ENCODE peak calls at places on chromosome 2, in six cellular contexts. T is mucosa of descending colon, F is PC-9, A is WTC11, J is fibroblast of pulmonary artery, C is K562. D is an unnamed sample.

GRCh38 chr2:150487537-150488429 is at the start of gene RND3:
- DNase-seq in T (peak), F (peak), A (peak), J (peak), C (peak), D (peak)

GRCh38 chr2:31404302-31404701 is 10.2 kb downstream of the XDH start:
- DNase-seq in T (no peak), F (no peak), A (no peak), J (no peak), C (no peak), D (no peak)

GRCh38 chr2:219362524-219363164 is 25.1 kb downstream of the DNPEP start:
- DNase-seq in T (peak), F (no peak), A (no peak), J (peak), C (no peak), D (peak)

GRCh38 chr2:164430166-164430783 is 191.0 kb downstream of the GRB14 start:
- DNase-seq in T (no peak), F (no peak), A (peak), J (peak), C (no peak), D (peak)

GRCh38 chr2:240585681-240586197 is 795 bp upstream of the CAPN10 start:
- DNase-seq in T (peak), F (no peak), A (no peak), J (no peak), C (no peak), D (no peak)

GRCh38 chr2:97664636-97664970 is 759 bp upstream of the ACTR1B start:
- DNase-seq in T (no peak), F (no peak), A (no peak), J (no peak), C (no peak), D (no peak)

GRCh38 chr2:151302286-151302878 is 12.9 kb upstream of the NMI start:
- DNase-seq in T (no peak), F (no peak), A (no peak), J (no peak), C (no peak), D (no peak)

GRCh38 chr2:106189764-106190468 is 4.2 kb downstream of the UXS1 start:
- DNase-seq in T (no peak), F (peak), A (no peak), J (peak), C (no peak), D (peak)

GRCh38 chr2:180291552-180292421 is 284.7 kb upstream of the CWC22 start:
- DNase-seq in T (no peak), F (peak), A (no peak), J (peak), C (no peak), D (peak)

GRCh38 chr2:170341684-170342631 is 164.0 kb downstream of the MYO3B start:
- DNase-seq in T (no peak), F (no peak), A (no peak), J (no peak), C (no peak), D (no peak)

GRCh38 chr2:129748653-129749052 is 230.8 kb upstream of the RAB6C start:
- DNase-seq in T (no peak), F (no peak), A (no peak), J (no peak), C (no peak), D (peak)

GRCh38 chr2:151878655-151879563 is 50.7 kb upstream of the ARL5A start:
- DNase-seq in T (no peak), F (peak), A (no peak), J (peak), C (no peak), D (peak)

GRCh38 chr2:121038431-121038830 is 246.6 kb downstream of the TFCP2L1 start:
- DNase-seq in T (no peak), F (no peak), A (no peak), J (no peak), C (no peak), D (no peak)

GRCh38 chr2:241862093-241862492 is 3.4 kb upstream of the PDCD1 start:
- DNase-seq in T (peak), F (no peak), A (no peak), J (no peak), C (peak), D (no peak)

GRCh38 chr2:157509755-157510154 is 65.9 kb upstream of the CYTIP start:
- DNase-seq in T (no peak), F (no peak), A (no peak), J (no peak), C (no peak), D (peak)

GRCh38 chr2:220241423-220241822 is 614.0 kb downstream of the SLC4A3 start:
- DNase-seq in T (no peak), F (no peak), A (no peak), J (no peak), C (no peak), D (no peak)

GRCh38 chr2:215401896-215402379 is 33.9 kb downstream of the FN1 start:
- DNase-seq in T (no peak), F (no peak), A (no peak), J (peak), C (no peak), D (peak)

GRCh38 chr2:233213011-233213410 is 38.5 kb upstream of the ATG16L1 start:
- DNase-seq in T (no peak), F (no peak), A (no peak), J (no peak), C (no peak), D (peak)

GRCh38 chr2:3461781-3462492 is 57.4 kb downstream of the ADI1 start:
- DNase-seq in T (no peak), F (peak), A (no peak), J (peak), C (peak), D (peak)

GRCh38 chr2:105308785-105309540 is 20.6 kb downstream of the TGFBRAP1 start:
- DNase-seq in T (no peak), F (no peak), A (no peak), J (no peak), C (no peak), D (no peak)

GRCh38 chr2:98140210-98140609 is 53.2 kb downstream of the VWA3B start:
- DNase-seq in T (no peak), F (no peak), A (no peak), J (peak), C (no peak), D (no peak)

GRCh38 chr2:170229744-170230143 is 51.8 kb downstream of the MYO3B start:
- DNase-seq in T (no peak), F (no peak), A (no peak), J (no peak), C (no peak), D (no peak)

GRCh38 chr2:54402350-54402749 is 53.8 kb upstream of the SPTBN1 start:
- DNase-seq in T (no peak), F (no peak), A (no peak), J (peak), C (no peak), D (no peak)

GRCh38 chr2:105394951-105395611 is 3.8 kb downstream of the FHL2 start:
- DNase-seq in T (no peak), F (no peak), A (no peak), J (peak), C (no peak), D (no peak)

GRCh38 chr2:100783986-100784385 is 36.0 kb upstream of the NPAS2 start:
- DNase-seq in T (no peak), F (peak), A (no peak), J (no peak), C (no peak), D (no peak)

GRCh38 chr2:2577366-2577765 is 246.3 kb upstream of the MYT1L start:
- DNase-seq in T (no peak), F (no peak), A (no peak), J (no peak), C (no peak), D (no peak)

GRCh38 chr2:172743143-172743542 is 7.5 kb downstream of the RAPGEF4 start:
- DNase-seq in T (no peak), F (no peak), A (no peak), J (no peak), C (no peak), D (no peak)

GRCh38 chr2:47189635-47190034 is 34.5 kb upstream of the STPG4 start:
- DNase-seq in T (no peak), F (peak), A (no peak), J (peak), C (no peak), D (peak)

GRCh38 chr2:51921076-51921475 is 889.1 kb upstream of the NRXN1 start:
- DNase-seq in T (no peak), F (no peak), A (no peak), J (no peak), C (no peak), D (no peak)

GRCh38 chr2:85999131-85999831 is 106.4 kb downstream of the POLR1A start:
- DNase-seq in T (no peak), F (no peak), A (no peak), J (peak), C (no peak), D (no peak)

GRCh38 chr2:156436477-156437085 is 402 bp downstream of the GPD2 start:
- DNase-seq in T (no peak), F (no peak), A (no peak), J (peak), C (no peak), D (peak)

GRCh38 chr2:231708773-231709635 is 679 bp downstream of the PTMA start:
- DNase-seq in T (peak), F (no peak), A (no peak), J (peak), C (peak), D (no peak)

GRCh38 chr2:70362661-70363060 is 60.8 kb upstream of the FAM136A start:
- DNase-seq in T (no peak), F (no peak), A (no peak), J (no peak), C (no peak), D (no peak)

GRCh38 chr2:145813481-145813880 is 1293.6 kb upstream of the ZEB2 start:
- DNase-seq in T (no peak), F (no peak), A (no peak), J (peak), C (no peak), D (no peak)

GRCh38 chr2:33411765-33412164 is 64.7 kb upstream of the RASGRP3 start:
- DNase-seq in T (no peak), F (no peak), A (no peak), J (peak), C (no peak), D (no peak)

GRCh38 chr2:78979380-78980238 is 45.9 kb upstream of the REG3G start:
- DNase-seq in T (no peak), F (no peak), A (peak), J (peak), C (peak), D (peak)
- TF ChIP-seq CTCF in T (no peak), F (peak), A (peak), J (peak), C (peak), D (peak)

GRCh38 chr2:207233731-207234130 is 68.0 kb upstream of the KLF7 start:
- DNase-seq in T (no peak), F (no peak), A (no peak), J (no peak), C (no peak), D (no peak)
- TF ChIP-seq CTCF in T (no peak), F (no peak), A (no peak), J (no peak), C (no peak), D (no peak)

GRCh38 chr2:43228782-43229659 is 2.6 kb upstream of the ZFP36L2 start:
- DNase-seq in T (no peak), F (no peak), A (no peak), J (peak), C (no peak), D (peak)
- TF ChIP-seq CTCF in T (no peak), F (no peak), A (no peak), J (no peak), C (no peak), D (no peak)

GRCh38 chr2:238408615-238409340 is 17.9 kb upstream of the ASB1 start:
- DNase-seq in T (no peak), F (no peak), A (no peak), J (no peak), C (no peak), D (no peak)
- TF ChIP-seq CTCF in T (no peak), F (no peak), A (no peak), J (no peak), C (no peak), D (no peak)

DNA sequence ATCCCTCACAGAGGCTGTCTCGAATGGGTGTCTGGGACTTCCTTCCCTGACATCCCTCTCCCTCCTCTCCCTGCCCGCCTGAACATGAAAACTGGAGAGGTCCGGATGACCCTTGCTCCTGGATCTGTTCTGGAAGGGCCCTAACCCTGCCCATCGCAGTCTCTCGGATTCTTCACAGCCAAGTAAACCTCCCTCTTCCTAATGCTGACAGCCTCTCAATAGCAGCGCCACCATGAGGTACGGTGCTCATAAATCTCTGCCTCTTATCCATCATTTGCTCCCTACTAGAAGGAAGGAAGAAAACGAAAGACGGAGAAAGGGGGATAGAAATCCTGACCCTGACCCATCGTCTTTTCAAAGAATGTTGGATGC is 257.9 kb downstream of the BCL11A start:
- DNase-seq in T (no peak), F (no peak), A (peak), J (no peak), C (no peak), D (no peak)
- TF ChIP-seq CTCF in T (no peak), F (no peak), A (no peak), J (no peak), C (peak), D (no peak)

GRCh38 chr2:73113634-73113958 is 848 bp upstream of the RAB11FIP5 start:
- DNase-seq in T (no peak), F (no peak), A (no peak), J (no peak), C (no peak), D (no peak)
- TF ChIP-seq CTCF in T (no peak), F (no peak), A (no peak), J (no peak), C (no peak), D (no peak)